ENCODE peak calls at places on chromosomes 4 and X, in five cellular contexts. E is K562, X is HepG2, O is SK-N-SH, K is suprapubic skin. J is an unnamed sample. For H3K27me3, the result is how much of the 10 kb centered on the place peaks cover.

GRCh38 chrX:155745792-155746191 is 133.0 kb upstream of the TMLHE start:
- DNase-seq in E (peak), X (peak), O (no peak), K (no peak), J (peak)

GRCh38 chr4:99473131-99473530 is 37.7 kb upstream of the C4orf17 start:
- DNase-seq in E (no peak), X (no peak), O (no peak), K (no peak), J (no peak)

GRCh38 chr4:87532109-87532508 is 2.9 kb upstream of the SPARCL1 start:
- DNase-seq in E (no peak), X (no peak), O (no peak), K (no peak), J (no peak)

GRCh38 chr4:153722036-153722435 is 37.8 kb downstream of the RNF175 start:
- DNase-seq in E (no peak), X (no peak), O (no peak), K (no peak), J (no peak)

GRCh38 chr4:89257376-89257775 is 50.2 kb downstream of the GPRIN3 start:
- DNase-seq in E (no peak), X (no peak), O (no peak), K (no peak), J (no peak)

GRCh38 chr4:91064157-91064853 is 937.1 kb downstream of the CCSER1 start:
- DNase-seq in E (peak), X (peak), O (peak), K (no peak), J (no peak)

GRCh38 chr4:91989914-91990313 is 313.9 kb upstream of the GRID2 start:
- DNase-seq in E (no peak), X (no peak), O (no peak), K (no peak), J (no peak)

GRCh38 chrX:323721-324628 is 5.4 kb upstream of the GTPBP6 start:
- DNase-seq in E (no peak), X (peak), O (peak), K (peak), J (peak)

GRCh38 chr4:85500110-85500867 is 25.3 kb downstream of the ARHGAP24 start:
- DNase-seq in E (no peak), X (no peak), O (no peak), K (no peak), J (no peak)

GRCh38 chr4:76658231-76659102 is 223.4 kb downstream of the SHROOM3 start:
- DNase-seq in E (no peak), X (no peak), O (no peak), K (no peak), J (no peak)

GRCh38 chrX:119880552-119881437 is 9.2 kb downstream of the NDUFA1 start:
- DNase-seq in E (peak), X (peak), O (peak), K (no peak), J (no peak)

GRCh38 chr4:174657472-174657871 is 135.2 kb upstream of the HPGD start:
- DNase-seq in E (peak), X (no peak), O (no peak), K (no peak), J (no peak)

GRCh38 chrX:107449490-107450175 is at the start of gene FRMPD3:
- DNase-seq in E (no peak), X (no peak), O (peak), K (no peak), J (no peak)

GRCh38 chrX:101368800-101369199 is 17.2 kb downstream of the BTK start:
- DNase-seq in E (no peak), X (no peak), O (no peak), K (no peak), J (no peak)

GRCh38 chr4:151930372-151930771 is 169.6 kb upstream of the GATB start:
- DNase-seq in E (no peak), X (no peak), O (no peak), K (no peak), J (no peak)

GRCh38 chrX:122220644-122221373 is 963.3 kb upstream of the GRIA3 start:
- DNase-seq in E (no peak), X (no peak), O (no peak), K (no peak), J (no peak)

GRCh38 chrX:72620550-72621145 is 48.0 kb upstream of the HDAC8 start:
- DNase-seq in E (peak), X (peak), O (no peak), K (no peak), J (peak)

GRCh38 chr4:189834586-189834985 is 106.1 kb upstream of the FRG1 start:
- DNase-seq in E (no peak), X (no peak), O (no peak), K (no peak), J (no peak)
- TF ChIP-seq POLR2AphosphoS5 in E (no peak), X (no peak), O (no peak), K (no peak), J (no peak)

GRCh38 chr4:110793890-110794588 is 171.2 kb upstream of the PITX2 start:
- DNase-seq in E (no peak), X (no peak), O (no peak), K (no peak), J (no peak)
- H3K27me3 ChIP-seq in E (under half), X (under half), O (under half), K (under half), J (under half)

DNA sequence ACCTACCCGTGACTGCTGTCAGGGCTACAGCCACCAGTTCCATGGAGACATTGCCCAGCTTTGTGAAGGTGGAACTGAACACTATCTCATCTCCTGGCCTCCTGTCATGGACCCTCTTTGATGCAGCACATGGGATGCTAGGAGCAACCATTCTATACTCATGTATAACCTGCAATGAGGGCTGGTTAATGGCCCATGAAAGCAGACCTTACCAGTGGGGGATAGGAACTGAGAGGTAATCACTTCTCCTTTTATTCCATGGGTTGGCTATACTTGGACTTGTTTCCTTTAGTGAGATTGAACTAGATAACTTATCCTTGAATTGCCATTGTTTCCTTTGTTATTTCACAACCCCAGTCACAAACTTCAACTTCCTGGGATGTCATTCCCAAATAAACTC is 310.6 kb downstream of the BMPR1B start:
- DNase-seq in E (no peak), X (no peak), O (no peak), K (no peak), J (no peak)
- TF ChIP-seq EP300 in E (no peak), X (no peak), O (no peak), K (no peak), J (no peak)

GRCh38 chr4:56728512-56728911 is 47.4 kb upstream of the HOPX start:
- DNase-seq in E (no peak), X (no peak), O (no peak), K (peak), J (peak)
- TF ChIP-seq POLR2AphosphoS5 in E (no peak), X (no peak), O (no peak), K (peak), J (no peak)

GRCh38 chr4:8155660-8156421 is 2.8 kb downstream of the ABLIM2 start:
- DNase-seq in E (no peak), X (no peak), O (no peak), K (no peak), J (no peak)
- H3K27me3 ChIP-seq in E (under half), X (half or more), O (under half), K (under half), J (under half)

GRCh38 chr4:148693913-148694649 is 251.9 kb upstream of the NR3C2 start:
- DNase-seq in E (no peak), X (no peak), O (no peak), K (no peak), J (no peak)
- TF ChIP-seq EP300 in E (no peak), X (no peak), O (no peak), K (no peak), J (no peak)

GRCh38 chr4:79209822-79210635 is 115.8 kb downstream of the NAA11 start:
- DNase-seq in E (peak), X (peak), O (no peak), K (no peak), J (no peak)
- TF ChIP-seq POLR2AphosphoS5 in E (peak), X (no peak), O (no peak), K (no peak), J (no peak)

J was measured in stomach.